ENCODE peak calls at places on chromosomes 11 and 22, in four cellular contexts. Q is iPS DF 6.9, D is NCI-H1436, N is left ventricle myocardium superior. H is an unnamed sample.

GRCh38 chr11:79543101-79543500 is 102.3 kb upstream of the TENM4 start:
- DNase-seq in Q (no peak), D (no peak), N (no peak), H (no peak)

GRCh38 chr11:87368876-87369480 is 331.2 kb downstream of the TMEM135 start:
- DNase-seq in Q (no peak), D (peak), N (no peak), H (no peak)

GRCh38 chr11:122673706-122674105 is 18.2 kb downstream of the UBASH3B start:
- DNase-seq in Q (no peak), D (no peak), N (no peak), H (no peak)

GRCh38 chr11:130407978-130408377 is 20.4 kb downstream of the ADAMTS8 start:
- DNase-seq in Q (no peak), D (no peak), N (peak), H (peak)

GRCh38 chr11:95993438-95994339 is 69.8 kb upstream of the MTMR2 start:
- DNase-seq in Q (no peak), D (no peak), N (no peak), H (no peak)

GRCh38 chr22:30858976-30859713 is 109.4 kb downstream of the MORC2 start:
- DNase-seq in Q (no peak), D (no peak), N (no peak), H (no peak)

GRCh38 chr11:97454988-97455387 is 1065.2 kb downstream of the JRKL start:
- DNase-seq in Q (no peak), D (no peak), N (no peak), H (no peak)

GRCh38 chr11:1732421-1733008 is 17.9 kb downstream of the IFITM10 start:
- DNase-seq in Q (no peak), D (no peak), N (no peak), H (no peak)

GRCh38 chr22:29780781-29781676 is 13.9 kb downstream of the UQCR10 start:
- DNase-seq in Q (no peak), D (no peak), N (no peak), H (no peak)

GRCh38 chr11:6440906-6441358 is at the start of gene HPX:
- DNase-seq in Q (no peak), D (no peak), N (no peak), H (no peak)

GRCh38 chr11:68931911-68932310 is 28.2 kb downstream of the IGHMBP2 start:
- DNase-seq in Q (no peak), D (no peak), N (no peak), H (no peak)

GRCh38 chr11:119295178-119295577 is 21.8 kb downstream of the MCAM start:
- DNase-seq in Q (no peak), D (no peak), N (no peak), H (no peak)

GRCh38 chr22:46538816-46539163 is 1.4 kb upstream of the CELSR1 start:
- DNase-seq in Q (no peak), D (no peak), N (no peak), H (peak)

GRCh38 chr11:36352919-36353318 is 56.8 kb downstream of the PRR5L start:
- DNase-seq in Q (no peak), D (no peak), N (no peak), H (no peak)

GRCh38 chr11:21582791-21583190 is 610.1 kb upstream of the ANO5 start:
- DNase-seq in Q (no peak), D (no peak), N (no peak), H (no peak)

GRCh38 chr22:43217285-43218030 is 30.5 kb upstream of the TTLL12 start:
- DNase-seq in Q (peak), D (no peak), N (no peak), H (no peak)

GRCh38 chr11:10558288-10558687 is 10.2 kb downstream of the LYVE1 start:
- DNase-seq in Q (no peak), D (no peak), N (no peak), H (no peak)

GRCh38 chr22:41447435-41448188 is 1.0 kb upstream of the TOB2 start:
- DNase-seq in Q (no peak), D (peak), N (peak), H (peak)

H was measured in left ventricle myocardium inferior.